ENCODE peak calls at places on chromosome 13, in six cellular contexts. T is AG04450; C is Ammon's horn; L is spleen; V is stimulated activated CD8-positive, alpha-beta memory T cell treated with anti-CD3 and anti-CD28 coated beads, Interleukin-2, amount 100 ng/mL, for 1 hour; A is DMS53. J is an unnamed sample.

GRCh38 chr13:75437582-75438318 is 44.2 kb downstream of the TBC1D4 start:
- DNase-seq in T (no peak), C (no peak), L (no peak), V (no peak), A (no peak), J (no peak)

GRCh38 chr13:75305057-75305456 is 176.9 kb downstream of the TBC1D4 start:
- DNase-seq in T (no peak), C (no peak), L (no peak), V (no peak), A (no peak), J (no peak)

GRCh38 chr13:95153647-95154405 is 147.4 kb downstream of the ABCC4 start:
- DNase-seq in T (no peak), C (no peak), L (no peak), V (no peak), A (peak), J (no peak)

GRCh38 chr13:35500071-35500595 is 23.6 kb upstream of the MAB21L1 start:
- DNase-seq in T (no peak), C (no peak), L (no peak), V (no peak), A (peak), J (no peak)

GRCh38 chr13:40200273-40200978 is 466.0 kb downstream of the FOXO1 start:
- DNase-seq in T (no peak), C (no peak), L (no peak), V (no peak), A (no peak), J (no peak)

GRCh38 chr13:40178130-40178529 is 488.3 kb downstream of the FOXO1 start:
- DNase-seq in T (no peak), C (no peak), L (no peak), V (no peak), A (no peak), J (no peak)

GRCh38 chr13:19663416-19663979 is 30.0 kb downstream of the MPHOSPH8 start:
- DNase-seq in T (no peak), C (no peak), L (no peak), V (no peak), A (no peak), J (no peak)

GRCh38 chr13:47332149-47332548 is 435.3 kb upstream of the HTR2A start:
- DNase-seq in T (no peak), C (no peak), L (no peak), V (no peak), A (no peak), J (no peak)

GRCh38 chr13:112333756-112334543 is 42.2 kb upstream of the SPACA7 start:
- DNase-seq in T (no peak), C (no peak), L (no peak), V (no peak), A (no peak), J (no peak)

GRCh38 chr13:66329988-66330429 is 900.1 kb downstream of the PCDH9 start:
- DNase-seq in T (no peak), C (peak), L (no peak), V (no peak), A (no peak), J (no peak)

GRCh38 chr13:44648392-44649117 is 72.4 kb upstream of the TSC22D1 start:
- DNase-seq in T (no peak), C (no peak), L (no peak), V (no peak), A (peak), J (no peak)

GRCh38 chr13:21175656-21176194 is 627 bp downstream of the SKA3 start:
- DNase-seq in T (no peak), C (no peak), L (no peak), V (no peak), A (peak), J (no peak)

GRCh38 chr13:100646030-100646673 is 28.4 kb downstream of the TMTC4 start:
- DNase-seq in T (no peak), C (peak), L (no peak), V (no peak), A (peak), J (peak)

GRCh38 chr13:95571941-95572340 is 19.4 kb downstream of the CLDN10 start:
- DNase-seq in T (no peak), C (no peak), L (no peak), V (no peak), A (no peak), J (no peak)

GRCh38 chr13:27745301-27745700 is 47.0 kb upstream of the GSX1 start:
- DNase-seq in T (no peak), C (no peak), L (no peak), V (no peak), A (no peak), J (no peak)

GRCh38 chr13:106277483-106278154 is 257.8 kb downstream of the EFNB2 start:
- DNase-seq in T (no peak), C (peak), L (no peak), V (no peak), A (no peak), J (no peak)

GRCh38 chr13:30744056-30744684 is 8.8 kb downstream of the ALOX5AP start:
- DNase-seq in T (no peak), C (no peak), L (peak), V (peak), A (peak), J (no peak)

GRCh38 chr13:73110814-73111213 is 52.0 kb downstream of the KLF5 start:
- DNase-seq in T (no peak), C (no peak), L (no peak), V (no peak), A (no peak), J (no peak)

GRCh38 chr13:96229356-96229755 is 139.4 kb downstream of the HS6ST3 start:
- DNase-seq in T (no peak), C (no peak), L (no peak), V (no peak), A (peak), J (no peak)

GRCh38 chr13:73684286-73684685 is 449.9 kb downstream of the KLF12 start:
- DNase-seq in T (no peak), C (no peak), L (no peak), V (no peak), A (peak), J (no peak)

GRCh38 chr13:109735567-109735966 is 50.8 kb downstream of the IRS2 start:
- DNase-seq in T (no peak), C (no peak), L (no peak), V (no peak), A (no peak), J (no peak)

GRCh38 chr13:40116008-40116407 is 460.5 kb downstream of the COG6 start:
- DNase-seq in T (no peak), C (no peak), L (no peak), V (no peak), A (peak), J (peak)

GRCh38 chr13:48570225-48570828 is 37.4 kb upstream of the RCBTB2 start:
- DNase-seq in T (no peak), C (peak), L (no peak), V (no peak), A (no peak), J (no peak)

GRCh38 chr13:59408738-59409137 is 755.0 kb downstream of the DIAPH3 start:
- DNase-seq in T (no peak), C (no peak), L (no peak), V (no peak), A (no peak), J (no peak)

J was measured in non-pigmented ciliary epithelial cell.